ENCODE peak calls at places on chromosomes 7 and 10, in four cellular contexts. M is IMR-90; X is CD8-positive, alpha-beta T cell; V is fibroblast of mammary gland. L is an unnamed sample.

GRCh38 chr7:24255139-24255538 is 28.9 kb upstream of the NPY start:
- DNase-seq in M (no peak), V (no peak), X (no peak), L (no peak)

GRCh38 chr10:34544400-34544799 is 270.7 kb downstream of the PARD3 start:
- DNase-seq in V (no peak), X (no peak), M (no peak), L (no peak)

GRCh38 chr10:98055875-98056516 is 25.6 kb upstream of the CRTAC1 start:
- DNase-seq in V (peak; percentile 31), X (no peak), M (peak; percentile 6), L (no peak)

GRCh38 chr7:106418526-106418925 is 133.7 kb upstream of the NAMPT start:
- DNase-seq in M (peak; percentile 41), X (no peak), V (no peak), L (no peak)

GRCh38 chr10:80571352-80571751 is 33.6 kb downstream of the SH2D4B start:
- DNase-seq in V (no peak), M (no peak), X (no peak), L (no peak)

GRCh38 chr10:1026578-1026977 is 919 bp upstream of the IDI2 start:
- DNase-seq in X (no peak), V (no peak), M (no peak), L (no peak)

GRCh38 chr10:131311661-131312260 is at the start of gene TCERG1L:
- DNase-seq in M (no peak), V (no peak), X (no peak), L (no peak)

GRCh38 chr7:113504691-113505090 is 386.3 kb upstream of the SMIM30 start:
- DNase-seq in M (no peak), X (no peak), V (no peak), L (no peak)

GRCh38 chr10:34985823-34986222 is 104.3 kb downstream of the CUL2 start:
- DNase-seq in X (no peak), M (no peak), V (peak; percentile 22), L (no peak)

GRCh38 chr7:96273716-96274115 is 48.2 kb downstream of the SLC25A13 start:
- DNase-seq in X (no peak), M (no peak), V (no peak), L (no peak)

GRCh38 chr7:116689787-116690186 is 17.8 kb downstream of the MET start:
- DNase-seq in X (no peak), V (no peak), M (no peak), L (no peak)

GRCh38 chr7:93837245-93837644 is 53.3 kb downstream of the TFPI2 start:
- DNase-seq in X (no peak), M (no peak), V (no peak), L (no peak)

GRCh38 chr10:77649333-77650331 is 12.0 kb upstream of the KCNMA1 start:
- DNase-seq in V (no peak), X (no peak), M (no peak), L (no peak)

GRCh38 chr7:26151953-26152781 is at the start of gene NFE2L3:
- DNase-seq in X (peak; percentile 73), M (peak; percentile 63), V (peak; percentile 31), L (peak; percentile 89)
- TF ChIP-seq CTCF in X (no peak), M (peak; percentile 35), V (no peak), L (no peak)

DNA sequence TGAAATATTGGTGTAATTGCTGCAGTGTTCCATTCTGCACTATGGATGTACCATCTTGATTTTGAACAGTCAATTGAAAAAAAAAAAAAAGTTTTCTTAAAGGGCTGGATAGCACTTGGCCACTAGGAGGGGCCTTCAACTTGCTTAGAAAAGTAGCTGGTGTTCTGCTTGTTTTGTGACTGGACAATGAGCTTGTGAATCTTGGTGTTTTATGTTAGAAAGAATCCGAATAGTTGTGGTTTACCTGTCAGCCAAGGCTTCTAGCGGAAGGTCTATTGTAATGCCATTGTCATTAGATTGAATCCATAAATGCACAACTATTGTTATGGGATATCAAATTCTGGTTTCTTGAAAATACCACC is 77.1 kb downstream of the BMPER start:
- DNase-seq in M (peak; percentile 76), V (no peak), X (no peak), L (peak; percentile 70)
- TF ChIP-seq CTCF in M (peak; percentile 74), V (peak; percentile 93), X (no peak), L (peak; percentile 76)

DNA sequence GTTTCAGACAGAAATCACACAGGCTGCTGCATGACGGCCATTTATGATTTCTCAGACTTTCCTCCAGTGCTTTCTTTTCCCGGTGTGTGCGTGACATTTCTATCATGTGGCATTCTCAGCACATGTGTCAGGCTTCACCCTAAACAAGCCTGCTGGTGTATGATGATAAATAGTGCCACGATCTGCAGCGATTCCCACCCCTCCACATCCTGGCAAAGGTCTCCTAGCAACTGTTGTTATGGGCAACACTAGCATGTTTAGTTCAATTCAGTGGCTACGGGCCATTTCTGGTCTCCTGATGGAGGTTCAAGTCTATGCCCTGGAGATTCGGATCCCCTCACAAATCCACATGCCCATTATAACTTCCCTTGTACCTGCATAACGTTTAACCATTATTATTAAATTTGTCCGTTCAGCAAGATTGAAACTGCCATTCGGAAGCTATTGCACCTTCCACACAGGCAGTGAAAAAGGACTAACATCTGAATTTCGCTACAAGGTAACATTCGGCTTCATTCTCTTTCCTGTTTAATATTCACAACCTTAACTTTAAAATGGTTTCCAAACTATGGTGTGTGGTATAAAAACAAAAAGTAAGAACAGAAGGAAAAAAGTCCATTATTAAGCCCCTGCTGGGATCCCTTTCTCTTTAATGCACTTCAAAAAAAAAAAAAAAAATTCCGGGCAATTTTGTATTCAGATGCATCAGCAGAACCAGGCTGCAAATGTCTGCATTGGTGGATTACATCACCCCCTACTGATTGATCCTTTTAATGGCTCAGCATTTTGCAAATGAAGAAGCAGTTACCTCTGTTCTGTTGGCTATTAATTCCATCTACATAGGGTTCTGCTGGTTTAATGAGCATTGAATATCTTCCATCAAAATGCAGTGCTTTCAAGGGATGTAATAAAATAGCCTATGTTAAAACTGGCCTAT is 90.2 kb downstream of the FRMD4A start:
- DNase-seq in V (no peak), X (no peak), M (peak; percentile 26), L (no peak)
- TF ChIP-seq CTCF in V (no peak), X (no peak), M (no peak), L (no peak)

GRCh38 chr7:73891178-73891885 is 30.4 kb downstream of the TMEM270 start:
- DNase-seq in X (no peak), M (peak; percentile 37), V (no peak), L (no peak)
- TF ChIP-seq CTCF in X (no peak), M (peak; percentile 13), V (peak; percentile 8), L (no peak)

DNA sequence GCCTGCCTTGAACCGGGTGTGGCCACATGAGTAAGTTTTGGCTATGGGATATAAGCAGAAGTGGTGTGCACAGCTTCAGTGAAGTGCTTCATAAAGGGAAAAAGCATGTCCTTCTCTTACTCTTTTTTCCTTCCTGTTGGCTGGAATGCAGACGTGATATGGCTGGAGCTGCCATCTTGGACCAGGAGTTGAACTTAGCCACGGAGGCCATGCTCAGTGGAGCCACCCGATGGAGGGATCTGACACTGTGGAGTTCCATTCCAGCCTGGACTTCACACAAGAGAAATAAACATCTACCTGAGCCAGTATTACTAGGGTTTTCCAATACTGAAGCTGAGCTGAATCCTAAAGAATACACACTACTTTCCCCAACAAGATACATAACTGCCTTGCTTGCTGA is 52.3 kb downstream of the CCDC3 start:
- DNase-seq in X (no peak), V (no peak), M (no peak), L (no peak)
- TF ChIP-seq CTCF in X (no peak), V (peak; percentile 27), M (no peak), L (no peak)

DNA sequence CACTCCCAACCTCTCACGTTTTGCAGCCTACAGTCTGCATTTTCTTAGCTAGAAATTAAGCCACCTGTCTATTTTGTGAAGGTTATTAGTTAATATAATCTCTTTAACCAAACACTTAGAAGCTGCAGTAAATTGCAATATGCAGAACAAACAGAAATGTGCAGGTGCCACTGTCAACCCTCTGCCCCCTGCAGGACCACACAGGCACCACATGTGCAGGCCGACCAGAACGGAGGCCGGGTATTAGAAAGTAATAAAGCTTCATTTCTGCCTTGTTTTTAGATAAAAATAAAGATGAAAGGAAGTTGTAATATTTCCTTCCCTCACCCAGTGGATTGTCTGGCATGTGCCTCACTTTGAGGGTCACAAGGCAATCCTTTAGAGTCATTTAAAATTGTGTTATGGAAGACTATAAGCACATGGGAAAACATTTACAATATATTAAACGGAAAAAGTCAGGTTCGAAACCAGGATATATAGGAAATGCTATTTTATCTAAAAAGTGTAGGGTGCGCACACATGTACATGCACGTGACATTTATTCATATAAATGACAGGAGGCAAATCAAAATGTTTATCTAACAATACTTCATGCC is 158.2 kb downstream of the ARHGAP12 start:
- DNase-seq in M (no peak), X (peak; percentile 50), V (no peak), L (no peak)
- TF ChIP-seq CTCF in M (peak; percentile 37), X (peak; percentile 89), V (peak; percentile 42), L (peak; percentile 28)

DNA sequence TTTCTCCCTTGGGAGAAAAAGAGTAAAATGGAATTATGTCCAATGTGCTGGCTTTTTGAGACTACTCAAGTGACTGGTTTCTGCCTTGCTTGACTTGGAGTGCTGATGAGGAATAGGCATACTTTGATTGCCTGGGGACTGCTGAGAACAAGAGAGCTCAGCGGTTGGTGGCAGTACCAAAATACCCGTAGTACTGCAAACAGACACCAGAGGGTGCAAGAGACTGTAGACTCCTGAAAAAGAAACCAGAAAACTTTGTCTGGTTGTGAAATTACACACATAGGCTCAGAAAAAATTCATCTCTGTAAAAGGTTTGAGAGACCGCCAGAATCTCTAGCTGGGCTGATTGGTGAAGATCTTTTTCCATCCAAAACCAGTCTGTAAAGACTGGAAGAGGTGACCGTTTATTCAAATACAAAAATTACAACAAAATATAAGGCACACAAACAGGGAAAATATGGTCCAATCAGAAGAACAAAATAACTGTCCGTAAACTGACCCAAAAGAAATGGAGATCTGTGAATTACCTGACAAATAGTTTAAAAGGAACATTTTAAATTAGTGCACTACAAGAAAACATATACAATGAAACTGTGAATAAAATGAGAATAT is 18.5 kb downstream of the BICC1 start:
- DNase-seq in M (peak; percentile 76), V (peak; percentile 83), X (peak; percentile 12), L (peak; percentile 60)
- TF ChIP-seq CTCF in M (peak; percentile 82), V (peak; percentile 95), X (peak; percentile 75), L (peak; percentile 78)

L was measured in foreskin fibroblast.